ENCODE peak calls at places on chromosomes 4 and X, in five cellular contexts. T is B cell, U is heart right ventricle, M is BJ, R is H9. E is an unnamed sample.

GRCh38 chr4:145635117-145635516 is 15.9 kb downstream of the MMAA start:
- DNase-seq in T (no peak), U (no peak), M (no peak), R (no peak), E (no peak)

GRCh38 chr4:53355919-53356521 is 9.8 kb downstream of the SCFD2 start:
- DNase-seq in T (no peak), U (no peak), M (no peak), R (no peak), E (no peak)

GRCh38 chr4:86730310-86730709 is 118.9 kb downstream of the SLC10A6 start:
- DNase-seq in T (no peak), U (no peak), M (no peak), R (peak), E (no peak)

GRCh38 chr4:55912249-55912648 is 36.5 kb upstream of the CEP135 start:
- DNase-seq in T (no peak), U (no peak), M (no peak), R (no peak), E (no peak)

GRCh38 chr4:752196-752861 is 46.7 kb downstream of the PCGF3 start:
- DNase-seq in T (no peak), U (peak), M (no peak), R (no peak), E (no peak)

GRCh38 chrX:119755981-119756533 is 2.3 kb upstream of the SOWAHD start:
- DNase-seq in T (peak), U (no peak), M (no peak), R (no peak), E (no peak)

GRCh38 chrX:150941580-150941979 is 41.6 kb upstream of the HMGB3 start:
- DNase-seq in T (no peak), U (no peak), M (no peak), R (no peak), E (no peak)

GRCh38 chr4:139465922-139466321 is 12.0 kb downstream of the RAB33B start:
- DNase-seq in T (no peak), U (no peak), M (no peak), R (no peak), E (no peak)

GRCh38 chr4:168830777-168831512 is 179.1 kb downstream of the CBR4 start:
- DNase-seq in T (no peak), U (no peak), M (no peak), R (no peak), E (no peak)

GRCh38 chr4:47530801-47531200 is 45.7 kb downstream of the ATP10D start:
- DNase-seq in T (no peak), U (no peak), M (no peak), R (no peak), E (no peak)

GRCh38 chrX:70132244-70132643 is 1.0 kb upstream of the IGBP1 start:
- DNase-seq in T (no peak), U (no peak), M (no peak), R (no peak), E (no peak)

GRCh38 chrX:133335027-133335426 is 80.3 kb downstream of the GPC4 start:
- DNase-seq in T (no peak), U (no peak), M (no peak), R (no peak), E (no peak)

GRCh38 chr4:70544279-70544870 is 26.0 kb downstream of the AMTN start:
- DNase-seq in T (peak), U (no peak), M (no peak), R (no peak), E (no peak)

GRCh38 chr4:89256203-89256800 is 51.3 kb downstream of the GPRIN3 start:
- DNase-seq in T (no peak), U (no peak), M (no peak), R (no peak), E (no peak)

GRCh38 chr4:146401274-146401673 is 120.5 kb downstream of the SLC10A7 start:
- DNase-seq in T (no peak), U (no peak), M (no peak), R (no peak), E (no peak)

GRCh38 chrX:129791961-129792570 is 12.3 kb downstream of the SASH3 start:
- DNase-seq in T (no peak), U (no peak), M (no peak), R (no peak), E (no peak)

GRCh38 chr4:159503243-159503642 is 400.4 kb downstream of the RAPGEF2 start:
- DNase-seq in T (no peak), U (no peak), M (no peak), R (peak), E (no peak)

GRCh38 chr4:143441678-143442077 is 71.8 kb upstream of the SMARCA5 start:
- DNase-seq in T (no peak), U (no peak), M (no peak), R (peak), E (no peak)

GRCh38 chr4:108068422-108068821 is 78.7 kb downstream of the HADH start:
- DNase-seq in T (no peak), U (no peak), M (peak), R (no peak), E (no peak)

GRCh38 chr4:123409301-123409700 is 12.7 kb downstream of the SPRY1 start:
- DNase-seq in T (no peak), U (no peak), M (no peak), R (no peak), E (no peak)

GRCh38 chr4:38860788-38861424 is 4.3 kb upstream of the TLR6 start:
- DNase-seq in T (peak), U (no peak), M (no peak), R (peak), E (no peak)

GRCh38 chrX:108020631-108021030 is 24.2 kb upstream of the VSIG1 start:
- DNase-seq in T (no peak), U (no peak), M (no peak), R (no peak), E (no peak)

GRCh38 chr4:76305971-76306881 is at the start of gene STBD1:
- DNase-seq in T (no peak), U (peak), M (no peak), R (peak), E (peak)

GRCh38 chr4:85092943-85093342 is 126.5 kb upstream of the WDFY3 start:
- DNase-seq in T (no peak), U (no peak), M (no peak), R (no peak), E (no peak)

GRCh38 chr4:101865501-101866062 is 75.1 kb downstream of the BANK1 start:
- DNase-seq in T (no peak), U (no peak), M (peak), R (no peak), E (no peak)

GRCh38 chr4:98540803-98541202 is 117.6 kb downstream of the TSPAN5 start:
- DNase-seq in T (no peak), U (no peak), M (no peak), R (no peak), E (no peak)

GRCh38 chrX:136736690-136737089 is 44.0 kb downstream of the ARHGEF6 start:
- DNase-seq in T (no peak), U (no peak), M (no peak), R (no peak), E (no peak)

GRCh38 chrX:45630078-45630477 is 429.4 kb upstream of the DIPK2B start:
- DNase-seq in T (no peak), U (no peak), M (no peak), R (no peak), E (no peak)

GRCh38 chr4:100843897-100844296 is 326.1 kb upstream of the EMCN start:
- DNase-seq in T (no peak), U (no peak), M (no peak), R (no peak), E (no peak)

GRCh38 chr4:141898336-141898735 is 262.0 kb downstream of the IL15 start:
- DNase-seq in T (no peak), U (no peak), M (no peak), R (no peak), E (no peak)

GRCh38 chr4:141899103-141899502 is 262.7 kb downstream of the IL15 start:
- DNase-seq in T (no peak), U (no peak), M (no peak), R (no peak), E (no peak)

GRCh38 chr4:141896687-141897086 is 260.3 kb downstream of the IL15 start:
- DNase-seq in T (no peak), U (no peak), M (no peak), R (no peak), E (no peak)

GRCh38 chr4:141900841-141901240 is 264.5 kb downstream of the IL15 start:
- DNase-seq in T (no peak), U (no peak), M (no peak), R (no peak), E (no peak)

DNA sequence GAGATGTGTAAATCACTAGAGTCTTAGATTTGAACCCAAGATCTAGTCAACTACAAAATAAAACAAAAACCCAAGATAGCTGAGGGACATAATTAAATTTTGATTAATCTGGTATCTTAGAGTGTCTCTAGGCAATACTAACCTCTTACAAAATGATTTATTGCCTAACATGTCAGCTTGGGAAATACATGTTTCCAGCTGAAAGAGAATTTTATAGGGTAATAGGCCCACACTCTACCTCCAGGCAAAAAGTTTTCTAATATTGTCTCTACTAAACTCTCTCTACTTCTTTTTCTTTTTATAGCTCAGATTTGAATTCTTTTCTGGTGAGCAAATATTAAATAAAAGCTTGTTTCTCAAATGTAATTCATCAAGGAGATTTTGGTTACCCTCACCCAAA is 263.2 kb downstream of the IL15 start:
- DNase-seq in T (no peak), U (no peak), M (peak), R (no peak), E (no peak)
- TF ChIP-seq CTCF in T (no peak), U (no peak), M (no peak), R (no peak), E (no peak)

GRCh38 chr4:3745886-3746656 is 20.1 kb upstream of the ADRA2C start:
- DNase-seq in T (no peak), U (no peak), M (no peak), R (no peak), E (no peak)

GRCh38 chr4:3749081-3749480 is 17.1 kb upstream of the ADRA2C start:
- DNase-seq in T (no peak), U (no peak), M (no peak), R (no peak), E (no peak)

GRCh38 chr4:3746701-3747581 is 19.2 kb upstream of the ADRA2C start:
- DNase-seq in T (no peak), U (no peak), M (no peak), R (no peak), E (no peak)

GRCh38 chr4:3744901-3745300 is 21.3 kb upstream of the ADRA2C start:
- DNase-seq in T (no peak), U (no peak), M (no peak), R (no peak), E (no peak)

DNA sequence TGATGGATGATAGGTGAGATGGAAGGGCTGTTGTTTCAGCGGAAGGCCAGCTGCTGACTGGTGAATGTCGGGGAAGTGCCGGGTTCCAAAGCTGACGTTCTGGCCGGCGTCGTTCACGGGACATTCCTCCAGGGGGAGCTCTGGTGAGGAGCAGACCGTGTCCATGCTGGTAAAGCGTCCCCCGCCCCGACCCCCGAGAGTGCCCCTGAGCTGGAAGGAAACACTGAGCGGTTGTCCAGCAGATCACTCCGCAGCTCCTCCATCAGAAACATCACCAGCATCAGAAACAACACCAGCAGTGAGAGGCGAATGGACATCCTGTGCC is 18.6 kb upstream of the ADRA2C start:
- DNase-seq in T (no peak), U (no peak), M (no peak), R (peak), E (no peak)
- TF ChIP-seq CTCF in T (no peak), U (peak), M (peak), R (peak), E (peak)

GRCh38 chrX:1097328-1097727 is 115.1 kb downstream of the CRLF2 start:
- DNase-seq in T (no peak), U (no peak), M (no peak), R (no peak), E (no peak)
- TF ChIP-seq CTCF in T (no peak), U (no peak), M (no peak), R (no peak), E (no peak)

DNA sequence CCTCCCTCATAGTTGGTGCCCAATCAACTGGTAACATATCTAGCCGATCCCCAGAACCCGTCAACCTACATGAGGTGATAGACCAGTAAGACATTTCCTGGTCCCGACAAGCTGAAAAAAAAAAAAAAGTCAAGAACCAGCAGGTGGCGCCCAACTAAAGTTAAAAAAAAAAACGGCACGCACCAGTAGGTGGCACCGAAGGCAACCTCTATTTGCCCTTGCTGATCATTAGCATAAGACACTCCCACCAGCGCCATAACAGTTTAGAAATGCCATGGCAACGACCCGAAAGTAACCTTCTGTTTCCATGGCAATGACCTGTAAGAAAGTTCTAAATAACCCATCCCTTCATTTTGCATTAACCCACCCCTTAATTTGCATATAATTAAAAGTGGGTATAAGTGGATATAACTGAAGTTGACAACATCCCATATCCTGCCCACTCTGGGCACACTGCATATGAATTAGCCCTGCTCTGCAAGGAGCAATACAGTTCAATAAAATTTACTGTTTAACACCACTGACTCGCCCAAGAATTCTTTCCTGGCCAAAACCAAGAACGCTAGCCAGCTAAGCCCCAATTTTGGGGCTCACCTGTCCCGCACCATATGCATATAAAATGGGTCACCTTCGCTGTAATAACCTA is 83.9 kb upstream of the SPANXB1 start:
- DNase-seq in T (no peak), U (no peak), M (peak), R (peak), E (no peak)
- TF ChIP-seq CTCF in T (peak), U (peak), M (peak), R (peak), E (peak)

GRCh38 chr4:122224348-122224747 is 72.2 kb downstream of the BLTP1 start:
- DNase-seq in T (no peak), U (no peak), M (no peak), R (peak), E (no peak)
- TF ChIP-seq CTCF in T (peak), U (peak), M (peak), R (no peak), E (peak)

DNA sequence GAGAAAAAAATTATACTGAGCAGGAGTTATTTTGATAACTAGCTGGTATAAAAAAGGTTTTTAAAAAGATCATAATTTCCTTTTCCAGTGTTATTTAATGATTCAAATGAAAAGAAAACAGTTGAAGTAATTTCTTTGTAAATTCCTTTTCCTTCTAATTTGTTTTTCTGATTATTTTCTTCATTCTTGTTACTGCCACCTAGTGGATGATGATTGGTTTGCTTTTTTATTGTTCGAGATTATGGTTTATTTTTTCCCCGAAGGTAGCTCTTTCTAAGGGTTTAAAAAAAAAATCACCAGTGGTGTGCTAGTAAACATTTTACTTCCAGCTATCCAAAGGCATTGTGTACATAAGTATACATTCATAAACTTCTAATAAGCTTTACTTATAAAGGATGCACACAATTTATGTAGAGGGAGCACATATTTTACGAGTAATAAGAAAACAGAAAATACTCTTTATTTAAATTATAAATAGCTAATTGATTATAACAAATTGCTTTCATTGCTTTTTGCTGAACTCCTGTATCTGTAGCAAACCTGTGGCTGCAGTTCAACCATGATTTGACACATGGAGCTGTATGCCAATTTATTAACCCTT is 98.0 kb upstream of the ANK2 start:
- DNase-seq in T (no peak), U (no peak), M (no peak), R (no peak), E (no peak)
- TF ChIP-seq CTCF in T (peak), U (peak), M (peak), R (peak), E (peak)

GRCh38 chr4:7652006-7652405 is 217.3 kb upstream of the PSAPL1 start:
- DNase-seq in T (no peak), U (no peak), M (no peak), R (no peak), E (no peak)

GRCh38 chr4:7649741-7650531 is 215.2 kb upstream of the PSAPL1 start:
- DNase-seq in T (no peak), U (no peak), M (peak), R (no peak), E (no peak)

GRCh38 chr4:7649411-7649740 is 214.6 kb upstream of the PSAPL1 start:
- DNase-seq in T (no peak), U (no peak), M (no peak), R (no peak), E (no peak)

GRCh38 chr4:7651461-7651921 is 216.8 kb upstream of the PSAPL1 start:
- DNase-seq in T (no peak), U (no peak), M (no peak), R (peak), E (no peak)

GRCh38 chr4:7650606-7651400 is 216.1 kb upstream of the PSAPL1 start:
- DNase-seq in T (no peak), U (no peak), M (no peak), R (peak), E (no peak)
- TF ChIP-seq CTCF in T (no peak), U (no peak), M (no peak), R (peak), E (no peak)

GRCh38 chr4:72791054-72791453 is 222.0 kb upstream of the ADAMTS3 start:
- DNase-seq in T (no peak), U (no peak), M (no peak), R (no peak), E (no peak)
- TF ChIP-seq CTCF in T (no peak), U (no peak), M (no peak), R (no peak), E (no peak)

GRCh38 chr4:147596377-147596776 is 20.8 kb upstream of the TMEM184C start:
- DNase-seq in T (no peak), U (no peak), M (no peak), R (no peak), E (no peak)
- TF ChIP-seq CTCF in T (no peak), U (no peak), M (no peak), R (no peak), E (peak)

GRCh38 chr4:125315571-125316390 is 1.0 kb downstream of the FAT4 start:
- DNase-seq in T (no peak), U (peak), M (no peak), R (peak), E (peak)
- TF ChIP-seq CTCF in T (no peak), U (no peak), M (peak), R (peak), E (peak)

E was measured in osteocyte.